ENCODE peak calls at places on chromosome 9, in seven cellular contexts. X is sigmoid colon; I is left lung; D is breast epithelium; L is A673; O is GM23248; A is CD8-positive, alpha-beta T cell. T is an unnamed sample. For H3K27me3, the result is how much of the 10 kb centered on the place peaks cover.

GRCh38 chr9:115939065-115939765 is 214.4 kb upstream of the PAPPA start:
- DNase-seq in X (no peak), I (no peak), D (no peak), L (no peak), O (peak), A (no peak), T (no peak)

GRCh38 chr9:130932220-130933069 is 6.6 kb downstream of the FIBCD1 start:
- DNase-seq in X (no peak), I (peak), D (no peak), L (no peak), O (peak), A (no peak), T (peak)

GRCh38 chr9:83119873-83120272 is 56.9 kb upstream of the RASEF start:
- DNase-seq in X (no peak), I (no peak), D (no peak), L (no peak), O (no peak), A (no peak), T (no peak)

GRCh38 chr9:127186799-127187198 is 64.4 kb upstream of the ANGPTL2 start:
- DNase-seq in X (no peak), I (no peak), D (no peak), L (no peak), O (no peak), A (no peak), T (no peak)

GRCh38 chr9:133115604-133116345 is 5.3 kb downstream of the RALGDS start:
- DNase-seq in X (peak), I (peak), D (no peak), L (peak), O (peak), A (no peak), T (peak)

GRCh38 chr9:98086461-98086860 is 29.9 kb downstream of the NANS start:
- DNase-seq in X (no peak), I (no peak), D (no peak), L (no peak), O (no peak), A (no peak), T (no peak)

GRCh38 chr9:5499889-5500398 is 10.4 kb upstream of the PDCD1LG2 start:
- DNase-seq in X (no peak), I (no peak), D (no peak), L (peak), O (peak), A (no peak), T (no peak)

GRCh38 chr9:126111556-126111955 is 215.1 kb upstream of the MVB12B start:
- DNase-seq in X (peak), I (no peak), D (no peak), L (no peak), O (no peak), A (no peak), T (no peak)

GRCh38 chr9:106859957-106860715 is 2.8 kb upstream of the ZNF462 start:
- DNase-seq in X (peak), I (peak), D (peak), L (peak), O (no peak), A (no peak), T (peak)

GRCh38 chr9:114372971-114373591 is 14.7 kb downstream of the AKNA start:
- DNase-seq in X (peak), I (peak), D (peak), L (no peak), O (no peak), A (peak), T (no peak)

GRCh38 chr9:14238518-14238917 is 75.4 kb downstream of the NFIB start:
- DNase-seq in X (no peak), I (no peak), D (no peak), L (peak), O (peak), A (no peak), T (no peak)

GRCh38 chr9:74570879-74571512 is 73.9 kb downstream of the RORB start:
- DNase-seq in X (no peak), I (no peak), D (no peak), L (peak), O (peak), A (no peak), T (no peak)

GRCh38 chr9:30362368-30362767 is 2022.1 kb upstream of the ACO1 start:
- DNase-seq in X (no peak), I (no peak), D (no peak), L (no peak), O (no peak), A (no peak), T (no peak)

GRCh38 chr9:14428781-14429230 is 114.9 kb upstream of the NFIB start:
- DNase-seq in X (peak), I (no peak), D (peak), L (peak), O (peak), A (no peak), T (peak)

GRCh38 chr9:126836216-126836615 is 24.2 kb upstream of the ZBTB34 start:
- DNase-seq in X (no peak), I (no peak), D (no peak), L (no peak), O (no peak), A (no peak), T (no peak)

GRCh38 chr9:116365056-116365471 is 211.5 kb downstream of the PAPPA start:
- DNase-seq in X (peak), I (no peak), D (peak), L (peak), O (peak), A (no peak), T (peak)

GRCh38 chr9:126347911-126348760 is 21.5 kb downstream of the MVB12B start:
- DNase-seq in X (no peak), I (peak), D (peak), L (no peak), O (no peak), A (no peak), T (peak)

GRCh38 chr9:38074441-38074943 is 5.5 kb upstream of the SHB start:
- DNase-seq in X (no peak), I (no peak), D (no peak), L (no peak), O (peak), A (no peak), T (no peak)

GRCh38 chr9:18396102-18396728 is 77.7 kb upstream of the ADAMTSL1 start:
- DNase-seq in X (no peak), I (no peak), D (no peak), L (peak), O (peak), A (no peak), T (no peak)

GRCh38 chr9:16013366-16013765 is 460.5 kb downstream of the CCDC171 start:
- DNase-seq in X (no peak), I (no peak), D (no peak), L (no peak), O (no peak), A (no peak), T (no peak)

GRCh38 chr9:131773911-131774379 is 34.1 kb upstream of the RAPGEF1 start:
- DNase-seq in X (no peak), I (no peak), D (no peak), L (peak), O (peak), A (peak), T (peak)

GRCh38 chr9:129414377-129415021 is 206.4 kb downstream of the C9orf50 start:
- DNase-seq in X (peak), I (peak), D (peak), L (peak), O (peak), A (peak), T (peak)

GRCh38 chr9:116337015-116337414 is 183.4 kb downstream of the PAPPA start:
- DNase-seq in X (no peak), I (no peak), D (no peak), L (no peak), O (peak), A (no peak), T (peak)

GRCh38 chr9:119963798-119964372 is 594.6 kb upstream of the BRINP1 start:
- DNase-seq in X (no peak), I (no peak), D (peak), L (peak), O (peak), A (no peak), T (peak)

GRCh38 chr9:109793196-109793595 is 13.2 kb downstream of the PALM2AKAP2 start:
- DNase-seq in X (no peak), I (no peak), D (no peak), L (peak), O (peak), A (no peak), T (no peak)
- H3K4me3 ChIP-seq in X (no peak), I (no peak), D (no peak), L (no peak), O (peak), A (no peak), T (no peak)

DNA sequence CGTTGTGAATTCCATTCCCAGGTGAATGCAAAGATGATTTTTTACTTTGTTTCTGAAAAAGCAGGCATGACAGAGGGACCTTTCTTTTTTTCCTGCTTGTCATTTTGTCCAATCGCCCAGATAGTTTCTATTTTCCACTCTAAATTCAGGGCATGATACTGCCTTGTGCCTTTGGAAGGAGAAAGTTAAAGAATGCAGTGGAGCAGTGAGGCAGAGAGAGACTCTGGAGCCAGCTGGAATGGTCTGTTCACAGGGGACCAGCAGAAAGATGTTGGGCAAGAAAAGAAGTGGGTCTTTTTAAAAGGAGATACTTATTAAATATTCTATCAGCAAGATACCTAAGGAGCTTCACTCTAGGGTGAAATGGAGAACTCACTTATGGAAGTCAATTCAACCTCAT is 532.3 kb downstream of the BRINP1 start:
- DNase-seq in X (no peak), I (no peak), D (no peak), L (no peak), O (no peak), A (no peak), T (no peak)
- H3K27me3 ChIP-seq in X (under half), I (under half), D (under half), L (under half), O (under half), A (under half), T (under half)

GRCh38 chr9:137307255-137308101 is 5.4 kb upstream of the NRARP start:
- DNase-seq in X (no peak), I (peak), D (no peak), L (no peak), O (no peak), A (no peak), T (peak)
- H3K4me3 ChIP-seq in X (no peak), I (no peak), D (peak), L (no peak), O (no peak), A (no peak), T (no peak)

GRCh38 chr9:135302329-135303279 is 177.0 kb upstream of the PPP1R26 start:
- DNase-seq in X (no peak), I (peak), D (no peak), L (no peak), O (no peak), A (peak), T (peak)
- H3K27me3 ChIP-seq in X (half or more), I (under half), D (half or more), L (under half), O (under half), A (under half), T (under half)

DNA sequence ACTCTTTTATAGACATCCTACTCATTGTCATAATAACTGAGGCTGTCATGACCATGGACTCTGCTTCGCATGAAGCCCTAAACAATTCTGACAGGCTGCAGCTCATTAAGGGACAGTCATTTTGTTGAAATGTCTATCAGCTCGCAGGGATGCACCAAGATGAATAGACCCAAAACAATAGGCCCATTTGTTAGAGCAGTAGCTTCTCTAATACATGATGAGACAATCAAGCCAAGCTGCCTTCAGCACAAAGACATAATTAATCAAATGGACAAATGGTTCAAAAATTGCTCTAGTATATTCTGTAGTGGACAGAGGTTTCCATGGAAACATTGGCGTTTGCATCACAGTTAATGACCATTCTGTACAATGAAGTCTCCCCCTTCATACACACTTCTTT is 274.6 kb downstream of the ANXA1 start:
- DNase-seq in X (no peak), I (no peak), D (no peak), L (no peak), O (no peak), A (no peak), T (no peak)
- H3K4me3 ChIP-seq in X (no peak), I (no peak), D (no peak), L (no peak), O (no peak), A (no peak), T (no peak)

DNA sequence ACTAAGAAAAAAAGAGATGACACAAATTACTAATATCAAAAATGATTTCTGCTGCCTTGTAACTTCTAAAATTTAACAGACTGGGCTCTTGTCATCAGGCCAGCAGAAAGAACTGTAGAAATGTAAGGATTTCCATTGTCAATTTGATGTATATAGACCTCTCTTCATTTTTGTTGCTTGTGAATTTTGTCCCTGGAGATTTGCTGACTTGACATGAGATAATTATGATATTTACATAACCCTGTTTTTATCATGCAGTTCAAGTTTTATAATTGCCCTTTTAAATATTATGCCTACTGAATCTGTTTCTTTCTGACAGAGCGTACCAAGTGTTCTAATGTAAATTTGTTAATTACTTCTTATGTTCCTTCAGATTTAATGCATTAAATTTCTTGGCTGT is 23.9 kb downstream of the TMEM215 start:
- DNase-seq in X (no peak), I (no peak), D (no peak), L (no peak), O (no peak), A (no peak), T (no peak)
- H3K27me3 ChIP-seq in X (under half), I (under half), D (under half), L (under half), O (under half), A (under half), T (under half)

GRCh38 chr9:121700831-121701419 is 49.5 kb downstream of the DAB2IP start:
- DNase-seq in X (no peak), I (no peak), D (no peak), L (no peak), O (no peak), A (no peak), T (no peak)
- H3K4me3 ChIP-seq in X (peak), I (no peak), D (peak), L (no peak), O (no peak), A (no peak), T (no peak)

GRCh38 chr9:92147854-92148184 is 32.6 kb upstream of the SPTLC1 start:
- DNase-seq in X (no peak), I (no peak), D (no peak), L (no peak), O (no peak), A (no peak), T (peak)
- H3K27me3 ChIP-seq in X (under half), I (under half), D (under half), L (under half), O (under half), A (under half), T (under half)

GRCh38 chr9:121735065-121735791 is 83.8 kb downstream of the DAB2IP start:
- DNase-seq in X (no peak), I (no peak), D (no peak), L (peak), O (peak), A (no peak), T (peak)

GRCh38 chr9:121736964-121737462 is 85.6 kb downstream of the DAB2IP start:
- DNase-seq in X (no peak), I (no peak), D (peak), L (no peak), O (peak), A (no peak), T (peak)

GRCh38 chr9:121734465-121734864 is 83.0 kb downstream of the DAB2IP start:
- DNase-seq in X (no peak), I (no peak), D (no peak), L (no peak), O (peak), A (no peak), T (no peak)

GRCh38 chr9:121736147-121736721 is 84.8 kb downstream of the DAB2IP start:
- DNase-seq in X (peak), I (peak), D (peak), L (no peak), O (peak), A (no peak), T (peak)

DNA sequence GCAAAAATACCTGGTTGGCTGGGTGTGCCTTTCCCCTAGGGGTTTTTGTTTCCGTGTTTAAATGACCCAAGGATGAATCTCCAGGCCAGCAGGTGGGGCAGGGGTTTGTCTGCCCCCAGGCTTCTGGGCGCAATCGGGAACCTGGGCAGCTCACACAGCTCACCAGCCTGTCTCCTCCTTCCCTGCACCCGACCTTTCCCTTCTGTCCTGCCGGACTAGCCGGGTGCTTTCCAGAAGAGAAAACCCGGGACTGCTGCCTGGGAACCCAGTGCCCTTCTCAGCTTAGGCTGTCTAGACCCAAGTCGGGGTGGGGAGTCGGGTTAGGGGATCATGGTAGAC is 84.3 kb downstream of the DAB2IP start:
- DNase-seq in X (no peak), I (no peak), D (no peak), L (no peak), O (peak), A (no peak), T (no peak)
- H3K4me3 ChIP-seq in X (peak), I (peak), D (peak), L (no peak), O (peak), A (no peak), T (peak)

T was measured in H7.